ENCODE peak calls at places on chromosomes 4 and X, in four cellular contexts. One of them, this sample, is unnamed.

GRCh38 chr4:128757712-128758111 is 51.8 kb upstream of the JADE1 start:
- DNase-seq in fibroblast of pulmonary artery: no peak
- DNase-seq in pancreas: peak; percentile 19
- DNase-seq in cardiac muscle cell: no peak
- DNase-seq in this sample: no peak

GRCh38 chr4:112852586-112852985 is 196.9 kb upstream of the ANK2 start:
- DNase-seq in fibroblast of pulmonary artery: no peak
- DNase-seq in pancreas: no peak
- DNase-seq in cardiac muscle cell: no peak
- DNase-seq in this sample: no peak

GRCh38 chr4:152172146-152172545 is 363.7 kb downstream of the FBXW7 start:
- DNase-seq in fibroblast of pulmonary artery: no peak
- DNase-seq in pancreas: no peak
- DNase-seq in cardiac muscle cell: no peak
- DNase-seq in this sample: no peak

GRCh38 chr4:48017108-48017527 is 546 bp downstream of the NIPAL1 start:
- DNase-seq in fibroblast of pulmonary artery: peak; percentile 77
- DNase-seq in cardiac muscle cell: peak; percentile 61
- DNase-seq in pancreas: peak; percentile 54
- DNase-seq in this sample: peak; percentile 36

GRCh38 chr4:23005691-23006090 is 313.0 kb downstream of the GBA3 start:
- DNase-seq in pancreas: no peak
- DNase-seq in cardiac muscle cell: no peak
- DNase-seq in fibroblast of pulmonary artery: no peak
- DNase-seq in this sample: no peak

GRCh38 chr4:154332681-154333421 is 158.7 kb downstream of the DCHS2 start:
- DNase-seq in pancreas: no peak
- DNase-seq in cardiac muscle cell: peak; percentile 26
- DNase-seq in fibroblast of pulmonary artery: peak; percentile 5
- DNase-seq in this sample: no peak

GRCh38 chr4:52780627-52781354 is 29.6 kb upstream of the ERVMER34-1 start:
- DNase-seq in cardiac muscle cell: peak; percentile 3
- DNase-seq in fibroblast of pulmonary artery: no peak
- DNase-seq in pancreas: no peak
- DNase-seq in this sample: no peak

GRCh38 chr4:78735697-78736096 is 40.5 kb upstream of the BMP2K start:
- DNase-seq in fibroblast of pulmonary artery: no peak
- DNase-seq in pancreas: no peak
- DNase-seq in cardiac muscle cell: no peak
- DNase-seq in this sample: no peak

GRCh38 chr4:185424905-185425599 is 712 bp downstream of the UFSP2 start:
- DNase-seq in cardiac muscle cell: peak; percentile 2
- DNase-seq in pancreas: no peak
- DNase-seq in fibroblast of pulmonary artery: peak; percentile 4
- DNase-seq in this sample: no peak

GRCh38 chr4:184583738-184584502 is 65.3 kb downstream of the CASP3 start:
- DNase-seq in fibroblast of pulmonary artery: no peak
- DNase-seq in pancreas: no peak
- DNase-seq in cardiac muscle cell: no peak
- DNase-seq in this sample: no peak

GRCh38 chr4:158826882-158827281 is 58.1 kb downstream of the FNIP2 start:
- DNase-seq in fibroblast of pulmonary artery: no peak
- DNase-seq in pancreas: peak; percentile 83
- DNase-seq in cardiac muscle cell: no peak
- DNase-seq in this sample: no peak

GRCh38 chr4:4640692-4641091 is 98.8 kb upstream of the STX18 start:
- DNase-seq in cardiac muscle cell: no peak
- DNase-seq in pancreas: no peak
- DNase-seq in fibroblast of pulmonary artery: no peak
- DNase-seq in this sample: no peak

GRCh38 chrX:114959729-114960128 is 57.7 kb downstream of the IL13RA2 start:
- DNase-seq in fibroblast of pulmonary artery: peak; percentile 44
- DNase-seq in cardiac muscle cell: peak; percentile 35
- DNase-seq in pancreas: no peak
- DNase-seq in this sample: no peak

GRCh38 chrX:49064303-49064702 is 5.5 kb downstream of the CCDC120 start:
- DNase-seq in fibroblast of pulmonary artery: no peak
- DNase-seq in pancreas: no peak
- DNase-seq in cardiac muscle cell: no peak
- DNase-seq in this sample: no peak

GRCh38 chr4:138252551-138252950 is 10.4 kb upstream of the SLC7A11 start:
- DNase-seq in pancreas: no peak
- DNase-seq in fibroblast of pulmonary artery: no peak
- DNase-seq in cardiac muscle cell: no peak
- DNase-seq in this sample: no peak

GRCh38 chr4:156976147-156976546 is 4.5 kb upstream of the PDGFC start:
- DNase-seq in cardiac muscle cell: peak; percentile 80
- DNase-seq in fibroblast of pulmonary artery: peak; percentile 86
- DNase-seq in pancreas: no peak
- DNase-seq in this sample: no peak

GRCh38 chr4:186727977-186728519 is 4.4 kb upstream of the FAT1 start:
- DNase-seq in cardiac muscle cell: peak; percentile 50
- DNase-seq in pancreas: no peak
- DNase-seq in fibroblast of pulmonary artery: peak; percentile 51
- DNase-seq in this sample: no peak

GRCh38 chr4:186727149-186727976 is 3.7 kb upstream of the FAT1 start:
- DNase-seq in cardiac muscle cell: no peak
- DNase-seq in pancreas: no peak
- DNase-seq in fibroblast of pulmonary artery: no peak
- DNase-seq in this sample: no peak

GRCh38 chr4:186725422-186726149 is 1.9 kb upstream of the FAT1 start:
- DNase-seq in fibroblast of pulmonary artery: peak; percentile 90
- DNase-seq in pancreas: peak; percentile 72
- DNase-seq in cardiac muscle cell: peak; percentile 91
- DNase-seq in this sample: no peak

GRCh38 chr4:186726150-186726439 is 2.4 kb upstream of the FAT1 start:
- DNase-seq in pancreas: peak; percentile 8
- DNase-seq in fibroblast of pulmonary artery: no peak
- DNase-seq in cardiac muscle cell: no peak
- DNase-seq in this sample: no peak

DNA sequence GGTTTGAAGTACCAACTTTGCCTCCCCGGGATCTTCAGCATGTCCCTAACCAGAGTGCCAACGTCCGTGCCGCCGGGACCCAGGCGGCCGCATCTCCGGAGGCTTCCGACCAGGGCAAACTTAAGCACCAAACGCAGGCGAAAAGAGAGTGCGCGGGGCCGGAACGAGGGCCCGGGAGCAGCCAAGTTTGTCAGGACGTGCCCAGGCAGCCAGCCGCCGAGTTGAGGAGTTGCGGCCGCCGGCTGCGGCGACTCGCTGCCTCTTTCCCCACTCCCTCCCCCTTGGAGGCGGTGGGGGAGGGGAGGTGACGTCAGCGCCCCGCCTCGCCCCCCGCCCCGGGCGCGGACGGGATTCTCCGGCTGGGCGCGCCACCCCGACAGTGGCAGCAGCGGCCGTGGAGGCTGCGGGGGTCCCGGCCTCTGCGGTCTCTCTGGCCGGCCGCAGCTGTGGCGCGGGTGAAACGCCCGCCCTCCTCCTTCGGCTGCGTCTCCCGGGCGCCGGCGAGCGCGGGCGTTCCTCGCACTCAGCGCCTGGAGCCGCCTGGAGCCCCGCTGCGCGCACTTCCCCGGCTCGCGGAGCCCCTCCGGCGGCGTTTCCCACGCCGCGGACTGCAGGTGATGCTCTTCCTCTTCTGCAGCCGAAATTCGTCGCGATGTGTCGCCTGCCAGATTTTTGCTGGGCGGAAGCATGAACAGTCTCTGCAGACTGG is 2.9 kb upstream of the FAT1 start:
- DNase-seq in pancreas: peak; percentile 75
- DNase-seq in fibroblast of pulmonary artery: peak; percentile 79
- DNase-seq in cardiac muscle cell: peak; percentile 88
- DNase-seq in this sample: no peak
- H3K4me3 ChIP-seq in pancreas: peak overlapping the region; percentile 82
- H3K4me3 ChIP-seq in fibroblast of pulmonary artery: peak overlapping the region; percentile 94
- H3K4me3 ChIP-seq in cardiac muscle cell: peak overlapping the region; percentile 75
- H3K4me3 ChIP-seq in this sample: peak overlapping the region; percentile 89

DNA sequence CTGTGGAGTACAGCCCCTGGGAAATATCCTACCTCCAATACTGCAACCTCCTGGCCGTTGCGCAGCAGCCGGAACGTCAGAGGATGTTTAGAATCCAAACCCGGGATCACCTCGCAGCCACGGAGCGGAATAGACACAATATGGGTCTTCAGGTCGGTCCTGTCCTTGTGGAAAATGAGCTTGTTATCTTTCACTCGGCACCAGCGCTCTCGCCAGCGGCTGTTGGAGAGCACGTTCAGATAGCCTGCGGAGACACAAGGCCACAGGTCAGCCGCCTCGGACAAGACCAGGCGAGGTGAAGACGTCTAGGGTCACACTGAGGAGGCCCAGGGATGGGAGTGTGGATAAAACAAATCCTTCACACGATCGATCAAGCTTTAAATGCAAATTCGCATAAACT is 139.3 kb downstream of the AFAP1 start:
- DNase-seq in pancreas: no peak
- DNase-seq in fibroblast of pulmonary artery: no peak
- DNase-seq in cardiac muscle cell: no peak
- DNase-seq in this sample: no peak
- H3K4me3 ChIP-seq in pancreas: no peak overlapping the region
- H3K4me3 ChIP-seq in fibroblast of pulmonary artery: no peak overlapping the region
- H3K4me3 ChIP-seq in cardiac muscle cell: no peak overlapping the region
- H3K4me3 ChIP-seq in this sample: no peak overlapping the region

GRCh38 chrX:135295238-135295943 is 13.9 kb upstream of the ETDC start:
- DNase-seq in cardiac muscle cell: peak; percentile 55
- DNase-seq in fibroblast of pulmonary artery: peak; percentile 34
- DNase-seq in pancreas: no peak
- DNase-seq in this sample: peak; percentile 11

GRCh38 chrX:135295944-135296305 is 13.4 kb upstream of the ETDC start:
- DNase-seq in fibroblast of pulmonary artery: no peak
- DNase-seq in pancreas: no peak
- DNase-seq in cardiac muscle cell: no peak
- DNase-seq in this sample: no peak
- H3K4me3 ChIP-seq in fibroblast of pulmonary artery: peak overlapping the region; percentile 46
- H3K4me3 ChIP-seq in pancreas: no peak overlapping the region
- H3K4me3 ChIP-seq in cardiac muscle cell: peak overlapping the region; percentile 29
- H3K4me3 ChIP-seq in this sample: peak overlapping the region; percentile 38

DNA sequence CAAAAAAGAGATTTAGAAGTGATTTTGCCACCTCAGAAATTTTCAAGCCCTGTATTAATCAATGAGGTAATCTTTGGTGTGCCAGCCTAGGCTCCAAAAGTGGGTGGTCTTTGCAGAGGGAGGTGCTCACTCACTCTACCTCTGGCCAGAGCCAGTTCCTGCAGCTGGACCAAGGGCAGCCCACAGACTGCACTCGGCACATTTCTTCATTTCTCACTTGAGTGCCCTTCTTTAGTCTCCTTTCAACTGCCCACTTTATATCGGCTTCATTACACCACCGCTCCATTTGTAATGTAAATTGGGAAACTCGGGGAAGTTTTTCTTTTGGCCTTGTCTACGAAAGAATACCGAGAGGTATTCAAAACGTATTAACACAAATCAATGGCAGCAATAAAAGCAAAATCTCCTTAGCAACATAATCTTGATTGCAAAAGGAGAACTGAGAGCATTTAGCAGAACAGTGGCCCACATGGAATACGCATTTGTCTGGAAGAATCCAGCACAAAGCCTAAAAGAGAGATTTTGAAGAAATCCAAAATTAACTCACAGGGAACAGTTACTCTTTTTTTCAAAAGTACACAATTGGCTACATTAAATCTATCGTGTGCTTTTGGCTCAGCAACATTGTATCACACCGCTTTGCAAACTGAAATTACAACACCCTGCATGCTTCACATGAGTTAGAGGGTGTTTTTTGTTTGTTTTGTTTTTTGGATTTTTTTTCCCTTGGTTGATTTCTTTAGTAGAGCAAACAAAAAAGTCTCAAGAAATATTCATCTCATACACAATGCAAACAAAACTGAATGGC is 62.6 kb downstream of the CHIC2 start:
- DNase-seq in cardiac muscle cell: no peak
- DNase-seq in fibroblast of pulmonary artery: no peak
- DNase-seq in pancreas: no peak
- DNase-seq in this sample: no peak
- H3K4me3 ChIP-seq in cardiac muscle cell: no peak overlapping the region
- H3K4me3 ChIP-seq in fibroblast of pulmonary artery: no peak overlapping the region
- H3K4me3 ChIP-seq in pancreas: no peak overlapping the region
- H3K4me3 ChIP-seq in this sample: no peak overlapping the region

GRCh38 chr4:108611360-108611759 is 9.0 kb upstream of the RPL34 start:
- DNase-seq in cardiac muscle cell: peak; percentile 55
- DNase-seq in fibroblast of pulmonary artery: peak; percentile 63
- DNase-seq in pancreas: no peak
- DNase-seq in this sample: no peak
- H3K4me3 ChIP-seq in cardiac muscle cell: no peak overlapping the region
- H3K4me3 ChIP-seq in fibroblast of pulmonary artery: peak overlapping the region; percentile 57
- H3K4me3 ChIP-seq in pancreas: no peak overlapping the region
- H3K4me3 ChIP-seq in this sample: peak overlapping the region; percentile 46

GRCh38 chr4:176653406-176654220 is 139.1 kb downstream of the VEGFC start:
- DNase-seq in fibroblast of pulmonary artery: peak; percentile 23
- DNase-seq in pancreas: no peak
- DNase-seq in cardiac muscle cell: no peak
- DNase-seq in this sample: no peak
- H3K4me3 ChIP-seq in fibroblast of pulmonary artery: no peak overlapping the region
- H3K4me3 ChIP-seq in pancreas: no peak overlapping the region
- H3K4me3 ChIP-seq in cardiac muscle cell: no peak overlapping the region
- H3K4me3 ChIP-seq in this sample: no peak overlapping the region

DNA sequence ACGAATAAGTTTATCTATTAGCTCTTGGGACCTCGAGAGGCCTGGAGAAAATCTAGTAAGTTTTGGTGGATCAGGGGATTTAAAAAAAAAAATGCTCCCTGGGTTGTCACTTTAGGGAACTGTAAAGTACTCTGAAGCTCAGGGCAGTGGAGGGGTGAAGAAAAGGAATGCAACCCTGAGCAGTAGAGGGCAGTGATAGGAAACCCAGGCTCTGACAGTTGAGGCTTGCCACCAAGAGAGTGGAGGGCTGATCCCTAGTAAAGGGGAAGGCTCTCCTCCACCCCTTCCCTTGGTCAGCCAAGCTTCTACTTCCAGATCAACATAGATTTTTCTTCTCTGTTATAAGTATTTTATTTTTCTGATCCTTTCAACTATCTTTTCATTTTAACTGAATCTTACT is 73.1 kb downstream of the FBXO8 start:
- DNase-seq in fibroblast of pulmonary artery: no peak
- DNase-seq in pancreas: no peak
- DNase-seq in cardiac muscle cell: no peak
- DNase-seq in this sample: no peak
- H3K4me3 ChIP-seq in fibroblast of pulmonary artery: no peak overlapping the region
- H3K4me3 ChIP-seq in pancreas: no peak overlapping the region
- H3K4me3 ChIP-seq in cardiac muscle cell: no peak overlapping the region
- H3K4me3 ChIP-seq in this sample: no peak overlapping the region

GRCh38 chr4:76087007-76087769 is 12.7 kb downstream of the ART3 start:
- DNase-seq in cardiac muscle cell: peak; percentile 80
- DNase-seq in fibroblast of pulmonary artery: peak; percentile 74
- DNase-seq in pancreas: peak; percentile 51
- DNase-seq in this sample: peak; percentile 22
- H3K4me3 ChIP-seq in cardiac muscle cell: no peak overlapping the region
- H3K4me3 ChIP-seq in fibroblast of pulmonary artery: no peak overlapping the region
- H3K4me3 ChIP-seq in pancreas: no peak overlapping the region
- H3K4me3 ChIP-seq in this sample: no peak overlapping the region

This sample was measured in skeletal muscle cell.